ENCODE peak calls at places on chromosomes 4 and X, in eight cellular contexts. Y is endodermal cell; W is IMR-90; Q is RWPE2; R is ovary; U is GM23248; H is psoas muscle; M is CD8-positive, alpha-beta T cell. I is an unnamed sample.
A peak's percentile ranks its signal among the peaks of the same experiment; 100 is the strongest.

GRCh38 chr4:56958111-56958517 is 19.3 kb downstream of the NOA1 start:
- DNase-seq in R (peak; percentile 69), M (no peak), Q (no peak), W (peak; percentile 100), H (peak; percentile 92), Y (no peak), U (peak; percentile 99), I (peak; percentile 37)

GRCh38 chrX:79506001-79506400 is 138.9 kb upstream of the ITM2A start:
- DNase-seq in H (no peak), Q (no peak), M (no peak), Y (no peak), R (no peak), U (no peak), W (no peak), I (no peak)

GRCh38 chrX:43559643-43560042 is 96.5 kb upstream of the MAOA start:
- DNase-seq in W (peak; percentile 2), H (no peak), Q (no peak), M (peak; percentile 0), R (peak; percentile 40), U (peak; percentile 25), Y (peak; percentile 91), I (peak; percentile 23)

GRCh38 chr4:183492791-183493221 is 12.1 kb upstream of the ING2 start:
- DNase-seq in Y (no peak), M (no peak), H (no peak), Q (no peak), W (peak; percentile 79), U (peak; percentile 89), R (no peak), I (no peak)

GRCh38 chr4:1720163-1720983 is 750 bp downstream of the TMEM129 start:
- DNase-seq in U (peak; percentile 77), H (peak; percentile 75), M (no peak), W (peak; percentile 28), Q (no peak), Y (peak; percentile 79), R (peak; percentile 51), I (peak; percentile 36)

GRCh38 chrX:40746536-40746935 is 11.2 kb upstream of the MED14 start:
- DNase-seq in R (no peak), Q (no peak), U (no peak), H (no peak), M (no peak), Y (no peak), W (no peak), I (no peak)

GRCh38 chr4:104330125-104330524 is 164.6 kb downstream of the CXXC4 start:
- DNase-seq in W (no peak), H (no peak), R (no peak), U (no peak), Y (no peak), Q (no peak), M (no peak), I (no peak)

GRCh38 chr4:74112399-74113090 is 13.6 kb upstream of the CXCL2 start:
- DNase-seq in Q (no peak), Y (no peak), W (peak; percentile 61), R (no peak), U (peak; percentile 61), H (no peak), M (no peak), I (no peak)

GRCh38 chr4:52824603-52825310 is 37.4 kb upstream of the RASL11B start:
- DNase-seq in Q (no peak), U (peak; percentile 7), R (peak; percentile 64), W (peak; percentile 85), M (no peak), H (no peak), Y (no peak), I (no peak)

GRCh38 chr4:57085278-57085677 is 24.9 kb downstream of the IGFBP7 start:
- DNase-seq in U (no peak), H (no peak), Y (no peak), R (no peak), M (no peak), Q (no peak), W (no peak), I (no peak)

GRCh38 chr4:185127021-185127925 is 15.8 kb upstream of the SLC25A4 start:
- DNase-seq in H (no peak), U (peak; percentile 34), W (no peak), M (no peak), R (peak; percentile 43), Q (no peak), Y (peak; percentile 84), I (no peak)

GRCh38 chrX:56784666-56785065 is 55.6 kb downstream of the NBDY start:
- DNase-seq in R (no peak), M (no peak), U (no peak), H (no peak), Y (no peak), W (no peak), Q (no peak), I (no peak)

GRCh38 chr4:1512738-1513660 is 106.8 kb upstream of the NKX1-1 start:
- DNase-seq in Y (peak; percentile 89), H (peak; percentile 62), W (no peak), R (peak; percentile 24), U (peak; percentile 52), M (peak; percentile 9), Q (no peak), I (no peak)

GRCh38 chr4:83599183-83599582 is 63.3 kb downstream of the GPAT3 start:
- DNase-seq in M (no peak), Q (no peak), H (no peak), W (peak; percentile 59), R (no peak), U (peak; percentile 14), Y (peak; percentile 51), I (peak; percentile 9)

GRCh38 chr4:105551968-105552746 is at the start of gene ARHGEF38:
- DNase-seq in M (no peak), R (no peak), H (no peak), Y (peak; percentile 66), U (peak; percentile 20), Q (no peak), W (peak; percentile 7), I (no peak)

GRCh38 chr4:145482209-145483021 is 762 bp downstream of the SMAD1 start:
- DNase-seq in R (peak; percentile 44), U (peak; percentile 91), H (peak; percentile 73), Y (peak; percentile 82), Q (no peak), M (no peak), W (peak; percentile 86), I (peak; percentile 82)

GRCh38 chr4:140187316-140187695 is 33.3 kb upstream of the MAML3 start:
- DNase-seq in U (peak; percentile 6), R (no peak), W (peak; percentile 33), M (no peak), H (no peak), Q (no peak), Y (no peak), I (no peak)

GRCh38 chr4:128649575-128650205 is 159.8 kb upstream of the JADE1 start:
- DNase-seq in M (no peak), R (no peak), W (peak; percentile 77), H (no peak), Q (no peak), Y (no peak), U (peak; percentile 80), I (no peak)

GRCh38 chr4:57168986-57169385 is 58.8 kb upstream of the IGFBP7 start:
- DNase-seq in Y (no peak), M (no peak), H (no peak), Q (no peak), W (no peak), R (no peak), U (peak; percentile 25), I (no peak)

GRCh38 chrX:40072246-40072645 is 25.5 kb downstream of the BCOR start:
- DNase-seq in Y (no peak), Q (no peak), W (no peak), R (no peak), M (no peak), H (no peak), U (no peak), I (no peak)

GRCh38 chr4:10746371-10747143 is 62.0 kb upstream of the CLNK start:
- DNase-seq in W (peak; percentile 19), U (peak; percentile 39), R (peak; percentile 11), H (no peak), Q (no peak), Y (no peak), M (no peak), I (no peak)

GRCh38 chr4:7909966-7910720 is 29.5 kb downstream of the AFAP1 start:
- DNase-seq in Q (no peak), U (peak; percentile 82), M (no peak), W (peak; percentile 65), H (no peak), R (no peak), Y (no peak), I (no peak)

GRCh38 chr4:3363411-3364141 is 70.8 kb downstream of the RGS12 start:
- DNase-seq in Y (no peak), U (no peak), R (no peak), W (no peak), M (no peak), H (no peak), Q (no peak), I (no peak)

GRCh38 chr4:153704522-153704921 is 20.4 kb downstream of the TLR2 start:
- DNase-seq in Y (no peak), W (no peak), R (no peak), H (no peak), U (no peak), Q (no peak), M (no peak), I (no peak)

GRCh38 chrX:138463476-138463875 is 248.0 kb downstream of the FGF13 start:
- DNase-seq in Q (no peak), W (no peak), M (no peak), H (no peak), U (no peak), R (no peak), Y (no peak), I (no peak)

GRCh38 chrX:37785569-37785968 is 5.7 kb downstream of the CYBB start:
- DNase-seq in Q (no peak), R (no peak), W (no peak), Y (no peak), H (no peak), M (no peak), U (no peak), I (no peak)
- H3K4me1 ChIP-seq in Q (no peaks in the 10 kb centered on the region), R (no peaks in the 10 kb centered on the region), W (no peaks in the 10 kb centered on the region), Y (no peaks in the 10 kb centered on the region), H (no peaks in the 10 kb centered on the region), M (peaks cover 23% of the 10 kb centered on the region), U (no peaks in the 10 kb centered on the region), I (no peaks in the 10 kb centered on the region)

DNA sequence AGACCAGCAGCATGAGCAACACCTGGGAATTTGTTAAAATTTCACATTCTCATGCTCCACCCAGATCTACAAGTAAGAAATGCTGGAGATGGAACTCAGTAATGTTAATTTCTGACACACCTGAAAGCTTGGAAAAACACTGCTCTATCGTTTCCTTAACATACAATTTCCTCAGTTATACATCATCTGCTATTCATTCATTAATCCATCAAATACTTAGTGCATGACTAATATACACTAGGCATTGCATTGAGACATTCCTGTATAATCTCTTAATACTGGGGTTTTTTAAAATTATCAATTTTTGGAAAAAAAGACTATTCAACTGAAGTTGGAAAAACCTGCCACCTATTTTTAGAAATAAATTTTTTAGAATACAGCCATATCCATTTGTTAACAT is 106.1 kb downstream of the CHM start:
- DNase-seq in Q (no peak), R (no peak), Y (no peak), W (no peak), M (no peak), H (no peak), U (no peak), I (no peak)
- H3K27me3 ChIP-seq in Q (no peaks in the 10 kb centered on the region), R (no peaks in the 10 kb centered on the region), Y (no peaks in the 10 kb centered on the region), W (no peaks in the 10 kb centered on the region), M (no peaks in the 10 kb centered on the region), H (no peaks in the 10 kb centered on the region), U (no peaks in the 10 kb centered on the region), I (no peaks in the 10 kb centered on the region)

GRCh38 chrX:153968255-153968654 is 3.4 kb downstream of the HCFC1 start:
- DNase-seq in W (no peak), M (no peak), U (no peak), Y (no peak), R (no peak), Q (no peak), H (peak; percentile 48), I (no peak)
- H3K4me1 ChIP-seq in W (peaks cover 18% of the 10 kb centered on the region), M (peaks cover 40% of the 10 kb centered on the region), U (peaks cover 24% of the 10 kb centered on the region), Y (peaks cover 9% of the 10 kb centered on the region), R (peaks cover 5% of the 10 kb centered on the region), Q (no peaks in the 10 kb centered on the region), H (peaks cover 49% of the 10 kb centered on the region), I (peaks cover 15% of the 10 kb centered on the region)

GRCh38 chr4:11843340-11843739 is 414.6 kb upstream of the HS3ST1 start:
- DNase-seq in M (no peak), U (no peak), H (no peak), R (no peak), Q (no peak), W (no peak), Y (no peak), I (no peak)
- H3K27me3 ChIP-seq in M (no peaks in the 10 kb centered on the region), U (no peaks in the 10 kb centered on the region), H (no peaks in the 10 kb centered on the region), R (no peaks in the 10 kb centered on the region), Q (no peaks in the 10 kb centered on the region), W (no peaks in the 10 kb centered on the region), Y (no peaks in the 10 kb centered on the region), I (no peaks in the 10 kb centered on the region)